ENCODE peak calls at places on chromosome 4, in five cellular contexts. K is sciatic nerve; T is lung microvascular endothelial cell; H is stimulated activated CD8-positive, alpha-beta memory T cell treated with anti-CD3 and anti-CD28 coated beads, Interleukin-4, amount 100 ng/mL, for 4 hours; Q is activated gamma-delta T cell treated with anti-CD3 and anti-CD28 coated beads, Interleukin-2, amount 50 U/mL, for 16 hours. W is an unnamed sample.

GRCh38 chr4:6333301-6334202 is 63.9 kb downstream of the WFS1 start:
- DNase-seq in K (no peak), T (peak), H (no peak), Q (no peak), W (no peak)

GRCh38 chr4:155759372-155760252 is 791 bp downstream of the GUCY1B1 start:
- DNase-seq in K (peak), T (no peak), H (no peak), Q (no peak), W (no peak)

GRCh38 chr4:152014280-152014679 is 253.5 kb upstream of the GATB start:
- DNase-seq in K (no peak), T (no peak), H (no peak), Q (peak), W (no peak)

GRCh38 chr4:126627255-126627654 is 1005.5 kb upstream of the INTU start:
- DNase-seq in K (no peak), T (peak), H (no peak), Q (no peak), W (peak)

GRCh38 chr4:56206258-56206657 is 181.0 kb downstream of the AASDH start:
- DNase-seq in K (no peak), T (no peak), H (no peak), Q (no peak), W (peak)

GRCh38 chr4:110865611-110866254 is 242.9 kb upstream of the PITX2 start:
- DNase-seq in K (no peak), T (no peak), H (no peak), Q (no peak), W (no peak)

GRCh38 chr4:155906554-155907247 is 3.2 kb downstream of the TDO2 start:
- DNase-seq in K (peak), T (no peak), H (no peak), Q (no peak), W (peak)

GRCh38 chr4:19372365-19372764 is 879.3 kb upstream of the SLIT2 start:
- DNase-seq in K (no peak), T (no peak), H (no peak), Q (no peak), W (no peak)

GRCh38 chr4:70943115-70943514 is 40.9 kb downstream of the MOB1B start:
- DNase-seq in K (no peak), T (no peak), H (no peak), Q (no peak), W (no peak)

GRCh38 chr4:41204400-41204978 is 9.9 kb downstream of the APBB2 start:
- DNase-seq in K (no peak), T (peak), H (no peak), Q (no peak), W (peak)

GRCh38 chr4:75248770-75249467 is 265.3 kb downstream of the RCHY1 start:
- DNase-seq in K (no peak), T (peak), H (no peak), Q (no peak), W (peak)

GRCh38 chr4:141307241-141307689 is 86.6 kb downstream of the ZNF330 start:
- DNase-seq in K (no peak), T (peak), H (peak), Q (peak), W (peak)

GRCh38 chr4:25440478-25441030 is 63.5 kb downstream of the ANAPC4 start:
- DNase-seq in K (no peak), T (peak), H (no peak), Q (no peak), W (no peak)

GRCh38 chr4:39539026-39539690 is 11.9 kb upstream of the UGDH start:
- DNase-seq in K (no peak), T (no peak), H (no peak), Q (no peak), W (peak)

GRCh38 chr4:128459547-128459946 is 171.9 kb upstream of the PGRMC2 start:
- DNase-seq in K (no peak), T (no peak), H (no peak), Q (no peak), W (no peak)

GRCh38 chr4:47913858-47914218 is 545 bp downstream of the NFXL1 start:
- DNase-seq in K (peak), T (no peak), H (no peak), Q (peak), W (no peak)

GRCh38 chr4:81565137-81565870 is 93.6 kb upstream of the RASGEF1B start:
- DNase-seq in K (peak), T (no peak), H (no peak), Q (no peak), W (peak)

GRCh38 chr4:38669233-38669632 is 5.2 kb downstream of the KLF3 start:
- DNase-seq in K (no peak), T (peak), H (no peak), Q (no peak), W (no peak)

GRCh38 chr4:111267786-111268185 is 644.9 kb upstream of the PITX2 start:
- DNase-seq in K (no peak), T (no peak), H (no peak), Q (no peak), W (no peak)

GRCh38 chr4:149735796-149736195 is 79.8 kb downstream of the IQCM start:
- DNase-seq in K (no peak), T (no peak), H (no peak), Q (no peak), W (no peak)

GRCh38 chr4:86664959-86665358 is 70.8 kb downstream of the PTPN13 start:
- DNase-seq in K (no peak), T (no peak), H (no peak), Q (no peak), W (no peak)

GRCh38 chr4:115537387-115537786 is 424.0 kb upstream of the NDST4 start:
- DNase-seq in K (no peak), T (no peak), H (no peak), Q (no peak), W (peak)